ENCODE peak calls at places on chromosome 7, in six cellular contexts. One of them, this sample, is unnamed. For H3K4me1, the result is how much of the 10 kb centered on the place peaks cover.

GRCh38 chr7:23696916-23697441 is 13.0 kb upstream of the STK31 start:
- DNase-seq in adrenal gland: peak
- DNase-seq in A549: peak
- DNase-seq in prostate gland: no peak
- DNase-seq in Peyer's patch: peak
- DNase-seq in body of pancreas: peak
- DNase-seq in this sample: peak

GRCh38 chr7:97623333-97623732 is 108.6 kb upstream of the TAC1 start:
- DNase-seq in adrenal gland: no peak
- DNase-seq in A549: no peak
- DNase-seq in prostate gland: no peak
- DNase-seq in Peyer's patch: no peak
- DNase-seq in body of pancreas: no peak
- DNase-seq in this sample: no peak

GRCh38 chr7:108196004-108196403 is 65.8 kb upstream of the LAMB4 start:
- DNase-seq in adrenal gland: no peak
- DNase-seq in A549: no peak
- DNase-seq in prostate gland: no peak
- DNase-seq in Peyer's patch: no peak
- DNase-seq in body of pancreas: no peak
- DNase-seq in this sample: no peak

GRCh38 chr7:79420464-79420863 is 33.0 kb downstream of the MAGI2 start:
- DNase-seq in adrenal gland: peak
- DNase-seq in A549: peak
- DNase-seq in prostate gland: no peak
- DNase-seq in Peyer's patch: no peak
- DNase-seq in body of pancreas: no peak
- DNase-seq in this sample: no peak

GRCh38 chr7:133984023-133984422 is 143.1 kb upstream of the LRGUK start:
- DNase-seq in adrenal gland: no peak
- DNase-seq in A549: no peak
- DNase-seq in prostate gland: no peak
- DNase-seq in Peyer's patch: no peak
- DNase-seq in body of pancreas: no peak
- DNase-seq in this sample: no peak

GRCh38 chr7:47720141-47720906 is 138.4 kb upstream of the TNS3 start:
- DNase-seq in adrenal gland: peak
- DNase-seq in A549: no peak
- DNase-seq in prostate gland: no peak
- DNase-seq in Peyer's patch: no peak
- DNase-seq in body of pancreas: peak
- DNase-seq in this sample: peak

GRCh38 chr7:92808006-92808405 is 28.4 kb downstream of the CDK6 start:
- DNase-seq in adrenal gland: no peak
- DNase-seq in A549: no peak
- DNase-seq in prostate gland: no peak
- DNase-seq in Peyer's patch: no peak
- DNase-seq in body of pancreas: no peak
- DNase-seq in this sample: no peak

GRCh38 chr7:12715372-12716133 is 28.1 kb downstream of the ARL4A start:
- DNase-seq in adrenal gland: peak
- DNase-seq in A549: peak
- DNase-seq in prostate gland: peak
- DNase-seq in Peyer's patch: peak
- DNase-seq in body of pancreas: peak
- DNase-seq in this sample: peak

GRCh38 chr7:91242097-91242846 is 22.0 kb upstream of the FZD1 start:
- DNase-seq in adrenal gland: no peak
- DNase-seq in A549: no peak
- DNase-seq in prostate gland: no peak
- DNase-seq in Peyer's patch: no peak
- DNase-seq in body of pancreas: no peak
- DNase-seq in this sample: no peak

DNA sequence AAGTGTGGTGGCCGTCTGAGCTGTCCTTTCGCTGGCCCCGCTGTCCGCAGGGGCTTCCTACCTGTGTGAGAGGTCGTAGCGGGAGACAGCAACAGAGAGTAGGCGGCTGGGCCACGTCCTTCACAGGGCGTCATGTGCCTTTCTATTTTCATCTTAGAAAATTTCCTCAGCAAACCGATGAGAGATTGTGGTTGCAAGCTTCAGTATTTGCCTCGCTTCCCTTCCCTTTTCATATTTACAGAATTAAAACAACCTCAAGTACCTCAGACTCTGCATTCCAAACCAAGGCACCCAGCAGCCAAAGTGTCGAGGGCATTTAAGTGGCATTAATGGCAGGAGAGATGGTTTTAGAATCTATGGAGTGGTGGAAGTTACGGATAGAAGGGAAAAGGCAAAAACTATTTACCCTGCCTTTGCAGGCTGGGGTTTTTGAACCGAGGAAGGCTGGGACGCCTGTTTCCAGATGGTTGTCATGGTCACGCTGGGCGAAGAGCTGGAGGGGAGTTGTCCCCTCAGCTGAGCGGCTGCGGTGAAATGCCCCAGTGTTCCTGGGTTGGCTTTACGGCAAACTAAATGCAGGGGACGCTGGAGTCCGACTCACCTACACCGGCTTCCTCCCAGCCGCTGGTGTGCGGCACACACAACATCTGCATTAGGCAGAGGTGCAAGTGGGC is 41.9 kb downstream of the WIPI2 start:
- DNase-seq in adrenal gland: no peak
- DNase-seq in A549: no peak
- DNase-seq in prostate gland: no peak
- DNase-seq in Peyer's patch: peak
- DNase-seq in body of pancreas: no peak
- DNase-seq in this sample: no peak
- TF ChIP-seq POLR2A in adrenal gland: no peak
- TF ChIP-seq POLR2A in A549: no peak
- TF ChIP-seq POLR2A in prostate gland: no peak
- TF ChIP-seq POLR2A in Peyer's patch: no peak
- TF ChIP-seq POLR2A in body of pancreas: no peak
- TF ChIP-seq POLR2A in this sample: no peak

GRCh38 chr7:55534916-55535636 is 37.2 kb downstream of the VOPP1 start:
- DNase-seq in adrenal gland: no peak
- DNase-seq in A549: no peak
- DNase-seq in prostate gland: no peak
- DNase-seq in Peyer's patch: no peak
- DNase-seq in body of pancreas: no peak
- DNase-seq in this sample: no peak
- H3K4me1 ChIP-seq in adrenal gland: half or more
- H3K4me1 ChIP-seq in A549: under half
- H3K4me1 ChIP-seq in prostate gland: under half
- H3K4me1 ChIP-seq in Peyer's patch: under half
- H3K4me1 ChIP-seq in body of pancreas: under half
- H3K4me1 ChIP-seq in this sample: under half

GRCh38 chr7:31761646-31762045 is 74.6 kb downstream of the PPP1R17 start:
- DNase-seq in adrenal gland: peak
- DNase-seq in A549: no peak
- DNase-seq in prostate gland: no peak
- DNase-seq in Peyer's patch: no peak
- DNase-seq in body of pancreas: no peak
- DNase-seq in this sample: no peak
- TF ChIP-seq CTCF in adrenal gland: no peak
- TF ChIP-seq CTCF in A549: no peak
- TF ChIP-seq CTCF in prostate gland: no peak
- TF ChIP-seq CTCF in Peyer's patch: no peak
- TF ChIP-seq CTCF in body of pancreas: no peak
- TF ChIP-seq CTCF in this sample: no peak

DNA sequence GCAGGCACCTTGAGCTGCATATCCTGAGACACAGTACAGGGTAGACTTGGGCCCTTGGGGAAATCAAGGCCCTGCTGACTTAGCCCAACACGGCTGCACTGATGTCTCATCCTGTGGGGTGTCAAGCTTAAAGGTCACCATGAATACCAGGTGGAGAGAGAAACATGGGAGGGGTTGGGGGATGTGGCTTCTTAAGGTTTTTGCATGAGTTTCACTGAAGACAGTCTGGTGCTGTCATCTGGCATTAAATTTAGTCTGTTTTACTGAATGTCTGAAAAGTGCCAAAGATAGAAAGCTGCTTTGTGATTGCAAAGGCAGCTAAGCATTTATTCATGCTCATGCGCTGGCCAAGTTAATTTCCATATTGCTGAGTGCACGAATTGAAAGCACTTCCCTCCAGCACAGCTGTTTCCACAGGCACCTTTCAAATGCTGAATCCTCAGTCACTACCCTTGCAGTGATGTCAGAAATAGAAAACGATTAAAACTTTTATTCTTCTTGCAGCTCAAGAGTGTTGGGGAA is 102.1 kb downstream of the OSBPL3 start:
- DNase-seq in adrenal gland: no peak
- DNase-seq in A549: no peak
- DNase-seq in prostate gland: no peak
- DNase-seq in Peyer's patch: peak
- DNase-seq in body of pancreas: no peak
- DNase-seq in this sample: no peak
- TF ChIP-seq POLR2A in adrenal gland: no peak
- TF ChIP-seq POLR2A in A549: no peak
- TF ChIP-seq POLR2A in prostate gland: no peak
- TF ChIP-seq POLR2A in Peyer's patch: no peak
- TF ChIP-seq POLR2A in body of pancreas: no peak
- TF ChIP-seq POLR2A in this sample: no peak

GRCh38 chr7:1668932-1669485 is 1.1 kb upstream of the ELFN1 start:
- DNase-seq in adrenal gland: peak
- DNase-seq in A549: no peak
- DNase-seq in prostate gland: no peak
- DNase-seq in Peyer's patch: peak
- DNase-seq in body of pancreas: no peak
- DNase-seq in this sample: no peak

GRCh38 chr7:1666779-1667565 is 3.1 kb upstream of the ELFN1 start:
- DNase-seq in adrenal gland: peak
- DNase-seq in A549: peak
- DNase-seq in prostate gland: no peak
- DNase-seq in Peyer's patch: peak
- DNase-seq in body of pancreas: no peak
- DNase-seq in this sample: no peak

GRCh38 chr7:1667566-1668485 is 2.3 kb upstream of the ELFN1 start:
- DNase-seq in adrenal gland: peak
- DNase-seq in A549: no peak
- DNase-seq in prostate gland: no peak
- DNase-seq in Peyer's patch: peak
- DNase-seq in body of pancreas: no peak
- DNase-seq in this sample: peak

GRCh38 chr7:1669486-1669951 is 558 bp upstream of the ELFN1 start:
- DNase-seq in adrenal gland: peak
- DNase-seq in A549: peak
- DNase-seq in prostate gland: no peak
- DNase-seq in Peyer's patch: no peak
- DNase-seq in body of pancreas: no peak
- DNase-seq in this sample: peak

DNA sequence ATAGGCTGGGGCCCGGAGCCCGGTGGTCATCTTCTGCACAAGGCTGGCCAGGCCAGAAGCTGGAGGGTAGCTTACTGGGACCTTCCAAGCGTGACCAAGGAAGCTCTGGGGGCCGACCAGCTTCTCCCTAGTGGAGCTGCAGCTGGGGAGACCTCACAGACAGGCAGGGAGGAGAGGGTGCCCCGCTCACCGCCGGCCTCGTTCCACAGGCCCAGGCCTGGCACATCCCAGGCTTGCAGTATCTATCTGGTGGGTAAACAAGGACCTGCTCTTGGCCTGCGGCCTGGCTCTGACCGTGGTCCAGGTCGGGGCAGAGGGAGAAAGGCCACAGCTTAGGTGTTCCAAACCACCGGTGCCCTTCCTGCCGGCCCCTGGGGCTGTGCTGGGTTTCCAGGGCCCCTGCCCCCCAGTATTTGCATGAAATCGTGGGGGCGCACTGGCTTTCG is 1.6 kb upstream of the ELFN1 start:
- DNase-seq in adrenal gland: peak
- DNase-seq in A549: peak
- DNase-seq in prostate gland: no peak
- DNase-seq in Peyer's patch: peak
- DNase-seq in body of pancreas: no peak
- DNase-seq in this sample: peak
- H3K4me1 ChIP-seq in adrenal gland: under half
- H3K4me1 ChIP-seq in A549: under half
- H3K4me1 ChIP-seq in prostate gland: under half
- H3K4me1 ChIP-seq in Peyer's patch: under half
- H3K4me1 ChIP-seq in body of pancreas: half or more
- H3K4me1 ChIP-seq in this sample: under half

GRCh38 chr7:154553711-154554265 is 449.1 kb downstream of the PAXIP1 start:
- DNase-seq in adrenal gland: no peak
- DNase-seq in A549: no peak
- DNase-seq in prostate gland: no peak
- DNase-seq in Peyer's patch: no peak
- DNase-seq in body of pancreas: no peak
- DNase-seq in this sample: no peak
- TF ChIP-seq CTCF in adrenal gland: no peak
- TF ChIP-seq CTCF in A549: no peak
- TF ChIP-seq CTCF in prostate gland: no peak
- TF ChIP-seq CTCF in Peyer's patch: no peak
- TF ChIP-seq CTCF in body of pancreas: no peak
- TF ChIP-seq CTCF in this sample: no peak

GRCh38 chr7:30134523-30135270 is at the start of gene MTURN:
- DNase-seq in adrenal gland: peak
- DNase-seq in A549: peak
- DNase-seq in prostate gland: peak
- DNase-seq in Peyer's patch: peak
- DNase-seq in body of pancreas: peak
- DNase-seq in this sample: peak

GRCh38 chr7:30135271-30135550 is 425 bp downstream of the MTURN start:
- DNase-seq in adrenal gland: no peak
- DNase-seq in A549: no peak
- DNase-seq in prostate gland: no peak
- DNase-seq in Peyer's patch: no peak
- DNase-seq in body of pancreas: no peak
- DNase-seq in this sample: no peak

GRCh38 chr7:30136743-30137485 is 2.1 kb downstream of the MTURN start:
- DNase-seq in adrenal gland: no peak
- DNase-seq in A549: no peak
- DNase-seq in prostate gland: no peak
- DNase-seq in Peyer's patch: no peak
- DNase-seq in body of pancreas: no peak
- DNase-seq in this sample: no peak

GRCh38 chr7:30136339-30136738 is 1.6 kb downstream of the MTURN start:
- DNase-seq in adrenal gland: no peak
- DNase-seq in A549: no peak
- DNase-seq in prostate gland: no peak
- DNase-seq in Peyer's patch: no peak
- DNase-seq in body of pancreas: no peak
- DNase-seq in this sample: no peak

DNA sequence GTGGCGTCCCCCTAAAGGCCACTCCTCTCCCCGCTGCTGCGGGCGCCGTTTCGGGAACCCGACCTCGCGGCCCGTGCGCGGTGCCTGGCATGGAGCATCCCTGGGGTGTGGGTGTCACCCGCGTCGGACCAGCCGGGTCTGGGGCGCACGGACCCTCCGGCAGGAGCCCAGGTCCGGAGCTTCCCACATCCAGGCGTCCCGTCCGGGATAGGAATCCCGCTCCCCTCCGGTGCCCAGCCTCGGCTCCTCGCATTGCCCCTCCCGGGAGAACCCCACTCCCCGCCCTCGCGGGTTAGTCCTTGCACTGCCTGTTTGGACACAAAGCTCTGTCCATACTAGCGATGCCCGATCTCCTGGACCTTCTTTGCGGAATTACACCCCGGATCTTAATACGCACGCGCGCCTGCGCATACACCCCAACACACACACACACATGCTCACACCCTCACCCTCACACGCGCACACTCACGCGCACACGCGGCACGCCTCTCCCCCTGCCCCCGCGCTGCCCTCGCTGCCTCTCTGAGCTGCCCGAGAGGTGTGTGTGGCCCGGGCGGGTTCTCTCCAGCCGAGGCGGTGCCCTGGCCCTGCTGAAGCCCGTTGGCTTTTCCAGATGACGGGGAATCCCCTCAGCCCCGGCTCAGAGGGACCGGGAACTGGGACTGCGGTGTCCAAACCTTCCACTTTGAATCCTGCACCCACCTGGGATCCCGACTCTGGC is 925 bp downstream of the MTURN start:
- DNase-seq in adrenal gland: peak
- DNase-seq in A549: peak
- DNase-seq in prostate gland: peak
- DNase-seq in Peyer's patch: peak
- DNase-seq in body of pancreas: peak
- DNase-seq in this sample: peak
- TF ChIP-seq POLR2A in adrenal gland: no peak
- TF ChIP-seq POLR2A in A549: no peak
- TF ChIP-seq POLR2A in prostate gland: peak
- TF ChIP-seq POLR2A in Peyer's patch: no peak
- TF ChIP-seq POLR2A in body of pancreas: no peak
- TF ChIP-seq POLR2A in this sample: no peak

This sample was measured in uterus.